ENCODE peak calls at places on chromosome 9, in four cellular contexts. X is CD4-positive, CD25-positive, alpha-beta regulatory T cell; Q is heart left ventricle; R is astrocyte. S is an unnamed sample.

GRCh38 chr9:121658166-121658565 is 6.7 kb downstream of the DAB2IP start:
- DNase-seq in R (no peak), X (no peak), Q (peak; percentile 61), S (no peak)

GRCh38 chr9:79477955-79478751 is 93.6 kb upstream of the TLE4 start:
- DNase-seq in R (peak; percentile 20), X (no peak), Q (no peak), S (no peak)

GRCh38 chr9:78559449-78559885 is 262.5 kb downstream of the PSAT1 start:
- DNase-seq in X (no peak), Q (no peak), R (peak; percentile 80), S (no peak)

GRCh38 chr9:100498592-100498991 is 25.6 kb downstream of the TMEFF1 start:
- DNase-seq in R (peak; percentile 15), Q (no peak), X (no peak), S (no peak)

GRCh38 chr9:132768932-132769894 is 98.9 kb downstream of the GTF3C4 start:
- DNase-seq in Q (peak; percentile 46), X (peak; percentile 45), R (peak; percentile 46), S (peak; percentile 73)

GRCh38 chr9:132787748-132788159 is 90.3 kb downstream of the AK8 start:
- DNase-seq in Q (no peak), R (no peak), X (no peak), S (no peak)

GRCh38 chr9:115444941-115445340 is 327.0 kb upstream of the TNC start:
- DNase-seq in Q (no peak), R (no peak), X (no peak), S (no peak)

GRCh38 chr9:93098236-93098946 is 2.4 kb downstream of the CARD19 start:
- DNase-seq in R (peak; percentile 97), X (peak; percentile 49), Q (peak; percentile 85), S (peak; percentile 89)

GRCh38 chr9:98241357-98242104 is 13.9 kb downstream of the TBC1D2 start:
- DNase-seq in Q (no peak), X (no peak), R (no peak), S (no peak)

DNA sequence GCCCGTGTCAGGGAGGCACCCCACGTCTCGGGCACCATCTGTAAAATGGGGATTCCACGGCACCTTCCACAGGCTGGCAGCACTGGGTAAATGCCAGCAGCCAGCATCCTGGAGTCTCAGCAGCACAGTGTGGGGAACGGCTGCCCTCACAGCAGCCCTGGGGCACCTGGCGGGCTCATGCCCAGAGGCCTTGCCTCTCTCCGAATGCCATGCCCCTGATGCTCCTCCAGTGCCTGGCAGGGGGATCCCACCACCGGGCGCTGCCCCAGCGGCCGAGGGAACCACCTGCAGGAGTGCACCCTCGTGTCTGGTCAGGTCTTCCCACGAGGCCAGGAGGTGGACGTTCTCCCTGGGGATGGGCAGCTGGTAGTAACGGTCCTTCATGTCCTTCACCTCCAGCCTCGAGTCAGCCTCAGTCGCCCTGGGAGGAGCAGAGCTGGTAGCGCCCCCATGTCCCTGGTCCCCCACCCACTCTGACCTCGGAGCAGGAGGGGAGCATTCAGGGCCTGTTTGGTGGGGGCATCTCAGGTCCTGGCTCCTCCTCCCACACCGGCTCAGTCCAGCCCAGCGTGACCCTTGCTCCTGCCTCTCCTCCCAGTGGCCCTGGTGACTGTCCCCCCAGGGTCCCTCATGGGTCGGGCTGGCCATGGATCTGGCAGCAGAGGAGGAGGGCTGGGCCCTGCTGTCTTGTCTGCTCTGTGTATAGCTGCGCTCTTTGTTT is 49.9 kb upstream of the NRARP start:
- DNase-seq in Q (no peak), R (no peak), X (no peak), S (peak; percentile 58)
- H3K9me3 ChIP-seq in Q (no peaks in the 10 kb centered on the region), R (peaks cover 11% of the 10 kb centered on the region), X (peaks cover 16% of the 10 kb centered on the region), S (no peaks in the 10 kb centered on the region)

GRCh38 chr9:96738147-96739027 is 39.5 kb downstream of the ZNF510 start:
- DNase-seq in R (no peak), X (no peak), Q (no peak), S (no peak)
- H3K9me3 ChIP-seq in R (peaks cover 34% of the 10 kb centered on the region), X (peaks cover 74% of the 10 kb centered on the region), Q (peaks cover 2% of the 10 kb centered on the region), S (peaks cover 40% of the 10 kb centered on the region)

DNA sequence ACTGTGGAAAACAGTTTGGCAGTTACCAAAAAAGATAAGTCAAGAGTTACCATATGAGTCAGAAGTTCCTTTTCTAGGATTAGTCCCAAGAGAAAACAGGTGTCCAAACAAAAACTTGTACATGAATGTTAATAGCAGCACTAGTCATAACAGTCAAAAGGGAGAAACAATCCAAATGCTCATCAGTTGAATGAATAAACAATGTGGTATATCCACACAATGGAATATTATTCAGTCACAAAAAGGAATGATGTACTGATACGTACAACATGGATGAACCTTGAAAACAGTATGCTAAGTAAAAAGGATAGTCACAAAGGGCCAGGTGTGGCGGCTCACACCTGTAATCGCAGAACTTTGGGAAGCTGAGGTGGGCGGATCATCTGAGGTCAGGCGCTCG is 7.9 kb downstream of the ZNF510 start:
- DNase-seq in X (no peak), R (no peak), Q (no peak), S (no peak)
- H3K9me3 ChIP-seq in X (peaks cover 73% of the 10 kb centered on the region), R (peaks cover 20% of the 10 kb centered on the region), Q (peaks cover 9% of the 10 kb centered on the region), S (peaks cover 56% of the 10 kb centered on the region)

GRCh38 chr9:137731947-137732813 is 113.4 kb downstream of the EHMT1 start:
- DNase-seq in X (no peak), R (no peak), Q (no peak), S (no peak)

GRCh38 chr9:137734181-137734580 is 115.4 kb downstream of the EHMT1 start:
- DNase-seq in Q (no peak), X (no peak), R (no peak), S (no peak)

GRCh38 chr9:137728444-137729311 is 109.9 kb downstream of the EHMT1 start:
- DNase-seq in Q (no peak), R (no peak), X (no peak), S (no peak)

GRCh38 chr9:137731216-137731946 is 112.6 kb downstream of the EHMT1 start:
- DNase-seq in Q (no peak), X (no peak), R (no peak), S (no peak)

DNA sequence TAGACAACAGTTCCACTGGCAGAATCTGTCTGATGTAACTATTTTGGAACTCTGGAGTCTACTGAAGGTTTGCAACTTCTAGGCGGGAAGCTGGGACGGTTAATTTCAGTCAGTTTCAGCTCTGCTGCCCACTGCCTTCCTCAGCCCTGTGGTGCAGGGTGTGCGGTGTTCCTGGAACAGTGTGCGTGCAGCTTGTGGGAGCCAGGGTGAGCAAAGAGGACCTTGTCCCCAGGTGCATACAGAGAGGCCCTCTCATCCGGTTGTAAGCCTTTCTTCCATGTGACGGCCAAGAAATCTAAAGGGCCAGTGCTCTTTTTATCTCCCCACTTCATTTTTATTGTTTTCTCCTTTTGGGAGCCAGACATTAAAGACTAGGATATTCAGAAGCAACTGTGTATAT is 114.6 kb downstream of the EHMT1 start:
- DNase-seq in R (no peak), Q (no peak), X (no peak), S (no peak)
- H3K9me3 ChIP-seq in R (no peaks in the 10 kb centered on the region), Q (no peaks in the 10 kb centered on the region), X (peaks cover 19% of the 10 kb centered on the region), S (peaks cover 11% of the 10 kb centered on the region)

GRCh38 chr9:5834214-5834613 is 1.3 kb upstream of the ERMP1 start:
- DNase-seq in R (no peak), X (no peak), Q (no peak), S (no peak)

GRCh38 chr9:5832093-5832542 is 799 bp downstream of the ERMP1 start:
- DNase-seq in Q (no peak), X (no peak), R (no peak), S (no peak)

GRCh38 chr9:5832543-5833529 is at the start of gene ERMP1:
- DNase-seq in R (peak; percentile 62), X (peak; percentile 78), Q (peak; percentile 87), S (peak; percentile 34)

GRCh38 chr9:5838884-5839571 is 6.1 kb upstream of the ERMP1 start:
- DNase-seq in Q (no peak), R (peak; percentile 45), X (no peak), S (no peak)

GRCh38 chr9:5835808-5836207 is 2.9 kb upstream of the ERMP1 start:
- DNase-seq in X (no peak), R (no peak), Q (no peak), S (no peak)
- H3K9me3 ChIP-seq in X (no peaks in the 10 kb centered on the region), R (no peaks in the 10 kb centered on the region), Q (no peaks in the 10 kb centered on the region), S (no peaks in the 10 kb centered on the region)

DNA sequence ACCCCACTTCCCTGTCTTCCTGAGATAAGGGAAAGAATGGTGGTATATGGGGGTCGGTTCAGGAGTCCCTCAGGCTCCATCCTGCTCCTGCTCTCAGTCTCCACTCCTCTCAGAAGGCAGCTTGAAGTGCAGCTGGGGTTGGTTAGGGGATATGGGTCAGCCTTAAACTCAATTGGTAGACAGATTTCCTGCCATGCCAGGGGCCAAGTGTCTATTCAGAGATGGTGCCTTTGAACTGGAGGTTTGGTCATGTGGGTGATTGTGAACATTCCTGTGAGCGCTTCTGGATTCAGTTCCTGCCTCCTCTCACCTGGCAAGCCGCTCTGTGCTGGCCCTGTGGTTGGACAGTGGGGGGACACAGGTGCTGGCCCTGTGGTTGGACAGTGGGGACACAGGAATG is 35.1 kb downstream of the CACNA1B start:
- DNase-seq in X (no peak), R (no peak), Q (no peak), S (no peak)
- H3K9me3 ChIP-seq in X (no peaks in the 10 kb centered on the region), R (no peaks in the 10 kb centered on the region), Q (no peaks in the 10 kb centered on the region), S (no peaks in the 10 kb centered on the region)